ENCODE peak calls at places on chromosome 21, in ten cellular contexts. R is AG10803; W is AG08395; Q is heart right ventricle; Z is fibroblast of lung; T is neural crest cell; F is effector CD4-positive, alpha-beta T cell; N is OCI-LY7; H is stimulated activated CD8-positive, alpha-beta memory T cell treated with anti-CD3 and anti-CD28 coated beads, Interleukin-4, amount 100 ng/mL, for 24 hours; U is NCI-H69. O is an unnamed sample.

GRCh38 chr21:44285547-44285992 is at the start of gene AIRE:
- DNase-seq in N (no peak), R (peak; percentile 19), W (peak; percentile 72), H (no peak), Z (no peak), F (no peak), T (no peak), U (no peak), Q (no peak), O (no peak)

GRCh38 chr21:31576428-31576827 is 83.1 kb upstream of the SOD1 start:
- DNase-seq in T (no peak), Q (no peak), N (no peak), U (peak; percentile 77), W (no peak), R (no peak), H (no peak), Z (no peak), F (no peak), O (no peak)

GRCh38 chr21:44371596-44371995 is 18.2 kb downstream of the TRPM2 start:
- DNase-seq in U (no peak), Q (no peak), N (no peak), H (no peak), T (no peak), W (no peak), F (no peak), R (no peak), Z (no peak), O (no peak)

GRCh38 chr21:27802816-27803475 is 836.1 kb upstream of the ADAMTS5 start:
- DNase-seq in T (peak; percentile 36), R (peak; percentile 56), F (no peak), Q (no peak), U (peak; percentile 1), H (no peak), W (peak; percentile 58), Z (peak; percentile 40), N (peak; percentile 4), O (no peak)

GRCh38 chr21:38820471-38821239 is 14.9 kb downstream of the ETS2 start:
- DNase-seq in F (no peak), H (no peak), T (no peak), Z (peak; percentile 62), U (no peak), W (no peak), Q (no peak), R (peak; percentile 32), N (no peak), O (peak; percentile 41)

GRCh38 chr21:34603002-34603709 is 11.8 kb downstream of the RCAN1 start:
- DNase-seq in R (peak; percentile 67), H (peak; percentile 44), Q (peak; percentile 81), Z (peak; percentile 79), W (peak; percentile 80), F (peak; percentile 15), U (peak; percentile 98), T (peak; percentile 79), N (peak; percentile 57), O (peak; percentile 80)

GRCh38 chr21:18743523-18743922 is 339.9 kb upstream of the TMPRSS15 start:
- DNase-seq in N (no peak), Z (no peak), R (no peak), U (peak; percentile 32), F (no peak), H (no peak), W (no peak), Q (no peak), T (no peak), O (no peak)

GRCh38 chr21:28485301-28486022 is 507.2 kb downstream of the LTN1 start:
- DNase-seq in F (no peak), H (no peak), R (peak; percentile 85), W (peak; percentile 20), Q (no peak), Z (peak; percentile 84), T (no peak), U (no peak), N (no peak), O (no peak)

GRCh38 chr21:45026066-45026745 is 48.2 kb upstream of the ADARB1 start:
- DNase-seq in H (no peak), Q (no peak), Z (no peak), R (no peak), N (no peak), T (no peak), F (no peak), U (no peak), W (no peak), O (no peak)

GRCh38 chr21:45992311-45993209 is 11.0 kb downstream of the COL6A1 start:
- DNase-seq in Q (peak; percentile 25), N (no peak), R (peak; percentile 67), F (peak; percentile 1), W (no peak), Z (no peak), T (no peak), H (no peak), U (no peak), O (no peak)

GRCh38 chr21:28737671-28738279 is 254.9 kb downstream of the LTN1 start:
- DNase-seq in T (no peak), R (no peak), W (peak; percentile 5), U (peak; percentile 24), N (no peak), H (no peak), F (no peak), Q (no peak), Z (peak; percentile 30), O (no peak)

GRCh38 chr21:41234574-41234973 is 66.6 kb downstream of the BACE2 start:
- DNase-seq in F (no peak), R (no peak), H (no peak), Z (no peak), T (no peak), W (no peak), U (peak; percentile 52), N (no peak), Q (no peak), O (no peak)

GRCh38 chr21:41120997-41121396 is 47.0 kb upstream of the BACE2 start:
- DNase-seq in Q (no peak), Z (no peak), W (no peak), R (no peak), H (no peak), T (no peak), F (no peak), N (no peak), U (no peak), O (no peak)

GRCh38 chr21:36478207-36478701 is 1.7 kb downstream of the CLDN14 start:
- DNase-seq in F (no peak), H (no peak), R (peak; percentile 80), Z (peak; percentile 22), T (no peak), Q (no peak), N (no peak), U (no peak), W (peak; percentile 74), O (peak; percentile 26)

GRCh38 chr21:42187976-42188653 is 30.8 kb upstream of the ABCG1 start:
- DNase-seq in T (no peak), H (peak; percentile 64), U (no peak), Z (no peak), F (peak; percentile 69), Q (no peak), W (no peak), N (peak; percentile 96), R (peak; percentile 29), O (peak; percentile 55)

GRCh38 chr21:9839011-9839661 is 682.2 kb upstream of the TPTE start:
- DNase-seq in H (no peak), R (no peak), Q (peak; percentile 23), W (no peak), F (no peak), T (no peak), N (no peak), U (no peak), Z (no peak), O (no peak)

GRCh38 chr21:27715131-27715530 is 748.2 kb upstream of the ADAMTS5 start:
- DNase-seq in W (no peak), R (no peak), Z (no peak), Q (no peak), T (no peak), H (no peak), N (no peak), F (no peak), U (no peak), O (no peak)

O was measured in mucosa of gallbladder.